ENCODE peak calls at places on chromosomes 1 and 21, in seven cellular contexts. One of them, this sample, is unnamed. For H3K4me1 and H3K36me3, the result is how much of the 10 kb centered on the place peaks cover.

GRCh38 chr21:32383812-32384211 is 9.0 kb downstream of the URB1 start:
- DNase-seq in psoas muscle: no peak
- DNase-seq in lung: no peak
- DNase-seq in right lobe of liver: no peak
- DNase-seq in Caco-2: no peak
- DNase-seq in Panc1: no peak
- DNase-seq in body of pancreas: no peak
- DNase-seq in this sample: no peak

GRCh38 chr21:37237764-37238163 is 29.4 kb downstream of the VPS26C start:
- DNase-seq in lung: no peak
- DNase-seq in right lobe of liver: no peak
- DNase-seq in Panc1: no peak
- DNase-seq in body of pancreas: no peak
- DNase-seq in psoas muscle: no peak
- DNase-seq in Caco-2: no peak
- DNase-seq in this sample: no peak

GRCh38 chr1:61253059-61253735 is 170.8 kb downstream of the NFIA start:
- DNase-seq in Caco-2: no peak
- DNase-seq in psoas muscle: peak
- DNase-seq in right lobe of liver: peak
- DNase-seq in lung: peak
- DNase-seq in Panc1: no peak
- DNase-seq in body of pancreas: peak
- DNase-seq in this sample: no peak

GRCh38 chr1:12594966-12595838 is 22.8 kb downstream of the DHRS3 start:
- DNase-seq in right lobe of liver: peak
- DNase-seq in Caco-2: no peak
- DNase-seq in psoas muscle: peak
- DNase-seq in lung: peak
- DNase-seq in body of pancreas: peak
- DNase-seq in Panc1: no peak
- DNase-seq in this sample: peak

GRCh38 chr1:66250075-66250474 is 283.9 kb upstream of the SGIP1 start:
- DNase-seq in lung: no peak
- DNase-seq in right lobe of liver: no peak
- DNase-seq in body of pancreas: no peak
- DNase-seq in Panc1: no peak
- DNase-seq in psoas muscle: no peak
- DNase-seq in Caco-2: no peak
- DNase-seq in this sample: no peak

GRCh38 chr1:2822621-2823145 is 21.2 kb upstream of the TTC34 start:
- DNase-seq in Panc1: no peak
- DNase-seq in psoas muscle: peak
- DNase-seq in Caco-2: no peak
- DNase-seq in right lobe of liver: no peak
- DNase-seq in lung: no peak
- DNase-seq in body of pancreas: no peak
- DNase-seq in this sample: peak

GRCh38 chr1:218852541-218852940 is 321.1 kb upstream of the LYPLAL1 start:
- DNase-seq in lung: no peak
- DNase-seq in psoas muscle: no peak
- DNase-seq in Caco-2: no peak
- DNase-seq in right lobe of liver: no peak
- DNase-seq in Panc1: no peak
- DNase-seq in body of pancreas: no peak
- DNase-seq in this sample: no peak

GRCh38 chr1:183209533-183210158 is 23.6 kb downstream of the LAMC2 start:
- DNase-seq in psoas muscle: no peak
- DNase-seq in right lobe of liver: no peak
- DNase-seq in Caco-2: no peak
- DNase-seq in Panc1: peak
- DNase-seq in lung: no peak
- DNase-seq in body of pancreas: no peak
- DNase-seq in this sample: no peak

GRCh38 chr1:203346060-203346754 is 4.7 kb downstream of the FMOD start:
- DNase-seq in Panc1: no peak
- DNase-seq in Caco-2: no peak
- DNase-seq in psoas muscle: no peak
- DNase-seq in body of pancreas: no peak
- DNase-seq in right lobe of liver: no peak
- DNase-seq in lung: no peak
- DNase-seq in this sample: no peak

GRCh38 chr1:170415734-170416372 is 116.1 kb upstream of the GORAB start:
- DNase-seq in lung: no peak
- DNase-seq in Caco-2: no peak
- DNase-seq in Panc1: no peak
- DNase-seq in right lobe of liver: no peak
- DNase-seq in psoas muscle: no peak
- DNase-seq in body of pancreas: no peak
- DNase-seq in this sample: no peak

GRCh38 chr1:23825762-23826522 is 713 bp upstream of the HMGCL start:
- DNase-seq in Caco-2: no peak
- DNase-seq in lung: no peak
- DNase-seq in Panc1: no peak
- DNase-seq in right lobe of liver: no peak
- DNase-seq in body of pancreas: no peak
- DNase-seq in psoas muscle: no peak
- DNase-seq in this sample: peak
- TF ChIP-seq CTCF in Caco-2: no peak
- TF ChIP-seq CTCF in lung: no peak
- TF ChIP-seq CTCF in Panc1: no peak
- TF ChIP-seq CTCF in right lobe of liver: no peak
- TF ChIP-seq CTCF in body of pancreas: no peak
- TF ChIP-seq CTCF in psoas muscle: no peak
- TF ChIP-seq CTCF in this sample: no peak

DNA sequence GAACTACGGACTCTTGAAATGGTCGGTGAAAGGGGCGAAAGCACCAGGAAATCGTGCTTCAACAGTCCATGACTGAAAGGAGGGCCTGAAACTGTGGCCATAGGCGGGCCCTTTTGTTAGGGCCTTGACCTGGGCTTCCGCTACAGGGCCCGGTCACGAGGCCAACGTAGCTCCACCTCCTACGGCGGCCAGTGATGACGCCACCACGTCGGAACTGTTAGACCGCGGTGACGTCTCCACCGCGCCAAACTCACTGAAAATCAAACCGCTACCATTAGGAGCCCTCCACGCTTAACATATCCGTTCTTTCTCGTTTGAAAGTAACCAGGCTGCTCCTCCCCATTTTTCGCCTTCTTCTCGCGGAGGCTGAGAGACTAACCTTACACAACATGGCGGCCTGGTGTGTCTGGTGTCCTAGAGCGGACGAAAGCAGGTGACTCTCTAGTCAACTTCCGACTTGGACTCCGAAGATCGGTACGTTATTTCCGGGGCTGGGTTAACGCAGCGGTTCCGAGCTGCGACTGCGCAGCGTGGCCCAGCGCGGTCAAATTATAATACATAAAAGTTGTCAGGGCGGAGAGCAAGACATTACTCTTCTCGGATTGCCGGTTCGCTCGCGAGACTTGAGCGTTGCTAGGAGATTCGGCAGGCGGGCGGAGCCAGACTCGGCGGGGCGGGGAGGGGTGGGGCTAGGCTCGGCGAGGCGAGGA is 376 bp upstream of the CACYBP start:
- DNase-seq in Caco-2: peak
- DNase-seq in psoas muscle: peak
- DNase-seq in body of pancreas: peak
- DNase-seq in lung: peak
- DNase-seq in Panc1: peak
- DNase-seq in right lobe of liver: peak
- DNase-seq in this sample: peak
- H3K4me1 ChIP-seq in Caco-2: under half
- H3K4me1 ChIP-seq in psoas muscle: under half
- H3K4me1 ChIP-seq in body of pancreas: under half
- H3K4me1 ChIP-seq in lung: under half
- H3K4me1 ChIP-seq in Panc1: under half
- H3K4me1 ChIP-seq in right lobe of liver: under half
- H3K4me1 ChIP-seq in this sample: under half

DNA sequence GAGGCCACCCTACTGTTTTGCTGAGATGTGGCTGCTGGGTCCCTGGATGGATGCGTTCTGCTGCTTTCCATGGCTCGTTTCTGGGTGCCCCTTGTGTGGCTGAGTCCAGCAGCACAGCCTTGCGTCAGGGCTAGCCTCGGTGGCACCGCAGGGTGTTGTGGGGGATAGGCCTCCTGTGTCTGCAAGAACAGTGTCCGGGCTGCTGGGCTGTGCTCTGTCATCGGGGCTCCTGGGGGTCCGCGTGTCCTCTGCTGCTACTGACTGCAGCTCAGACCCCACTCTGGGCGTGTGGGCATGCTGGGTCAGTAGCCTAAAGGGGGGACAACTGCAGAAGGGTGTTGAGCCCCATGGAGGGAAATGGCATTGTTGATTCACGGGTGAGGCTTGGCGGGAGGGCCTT is 4.9 kb downstream of the RRP1 start:
- DNase-seq in Panc1: no peak
- DNase-seq in psoas muscle: no peak
- DNase-seq in Caco-2: no peak
- DNase-seq in right lobe of liver: no peak
- DNase-seq in lung: no peak
- DNase-seq in body of pancreas: no peak
- DNase-seq in this sample: no peak
- H3K36me3 ChIP-seq in Panc1: under half
- H3K36me3 ChIP-seq in psoas muscle: under half
- H3K36me3 ChIP-seq in Caco-2: under half
- H3K36me3 ChIP-seq in right lobe of liver: under half
- H3K36me3 ChIP-seq in lung: half or more
- H3K36me3 ChIP-seq in body of pancreas: under half
- H3K36me3 ChIP-seq in this sample: under half

GRCh38 chr1:220113136-220113695 is 19.3 kb downstream of the IARS2 start:
- DNase-seq in Caco-2: peak
- DNase-seq in Panc1: no peak
- DNase-seq in psoas muscle: no peak
- DNase-seq in lung: no peak
- DNase-seq in right lobe of liver: no peak
- DNase-seq in body of pancreas: no peak
- DNase-seq in this sample: peak
- TF ChIP-seq CTCF in Caco-2: peak
- TF ChIP-seq CTCF in Panc1: peak
- TF ChIP-seq CTCF in psoas muscle: peak
- TF ChIP-seq CTCF in lung: peak
- TF ChIP-seq CTCF in right lobe of liver: peak
- TF ChIP-seq CTCF in body of pancreas: peak
- TF ChIP-seq CTCF in this sample: peak

GRCh38 chr1:234541281-234541975 is 62.4 kb upstream of the TARBP1 start:
- DNase-seq in lung: no peak
- DNase-seq in body of pancreas: no peak
- DNase-seq in Caco-2: no peak
- DNase-seq in psoas muscle: no peak
- DNase-seq in Panc1: no peak
- DNase-seq in right lobe of liver: no peak
- DNase-seq in this sample: no peak
- H3K4me1 ChIP-seq in lung: under half
- H3K4me1 ChIP-seq in body of pancreas: half or more
- H3K4me1 ChIP-seq in Caco-2: half or more
- H3K4me1 ChIP-seq in psoas muscle: half or more
- H3K4me1 ChIP-seq in Panc1: under half
- H3K4me1 ChIP-seq in right lobe of liver: half or more
- H3K4me1 ChIP-seq in this sample: under half

GRCh38 chr1:56284933-56285332 is 294.4 kb downstream of the PLPP3 start:
- DNase-seq in psoas muscle: peak
- DNase-seq in Panc1: no peak
- DNase-seq in right lobe of liver: peak
- DNase-seq in Caco-2: peak
- DNase-seq in body of pancreas: peak
- DNase-seq in lung: no peak
- DNase-seq in this sample: no peak
- H3K36me3 ChIP-seq in psoas muscle: under half
- H3K36me3 ChIP-seq in Panc1: under half
- H3K36me3 ChIP-seq in right lobe of liver: under half
- H3K36me3 ChIP-seq in Caco-2: under half
- H3K36me3 ChIP-seq in body of pancreas: under half
- H3K36me3 ChIP-seq in lung: under half
- H3K36me3 ChIP-seq in this sample: under half

This sample was measured in mucosa of descending colon.